ENCODE peak calls at places on chromosomes 1 and 21, in five cellular contexts. J is Peyer's patch; W is psoas muscle; G is CD4-positive, CD25-positive, alpha-beta regulatory T cell; N is HepG2. V is an unnamed sample. For H3K4me1, the result is how much of the 10 kb centered on the place peaks cover.

GRCh38 chr1:162475539-162476185 is 22.0 kb upstream of the UHMK1 start:
- DNase-seq in N (no peak), W (no peak), J (no peak), G (no peak), V (no peak)

GRCh38 chr1:178098262-178098661 is 4.4 kb downstream of the RASAL2 start:
- DNase-seq in W (no peak), G (no peak), J (no peak), N (no peak), V (no peak)

GRCh38 chr1:59414406-59415133 is 117.7 kb downstream of the FGGY start:
- DNase-seq in N (no peak), W (no peak), G (no peak), J (no peak), V (no peak)

GRCh38 chr1:95905818-95906395 is 671.9 kb downstream of the RWDD3 start:
- DNase-seq in W (no peak), N (no peak), G (no peak), J (no peak), V (no peak)

GRCh38 chr1:225446298-225446941 is 18.6 kb upstream of the LBR start:
- DNase-seq in G (no peak), N (no peak), J (peak), W (no peak), V (no peak)

GRCh38 chr1:244778356-244778755 is 57.1 kb upstream of the COX20 start:
- DNase-seq in N (no peak), J (no peak), W (no peak), G (no peak), V (no peak)

GRCh38 chr1:8506995-8507615 is 189.2 kb downstream of the SLC45A1 start:
- DNase-seq in G (no peak), W (no peak), N (no peak), J (no peak), V (no peak)

GRCh38 chr1:227934476-227935313 is 13.0 kb downstream of the WNT9A start:
- DNase-seq in W (peak), N (peak), G (no peak), J (no peak), V (no peak)

GRCh38 chr1:206685749-206686485 is 1.2 kb downstream of the MAPKAPK2 start:
- DNase-seq in J (peak), N (peak), W (peak), G (no peak), V (peak)

GRCh38 chr1:208766812-208767211 is 522.6 kb upstream of the PLXNA2 start:
- DNase-seq in G (no peak), J (no peak), N (no peak), W (no peak), V (no peak)

GRCh38 chr1:58718435-58718834 is 18.6 kb upstream of the MYSM1 start:
- DNase-seq in N (no peak), W (no peak), J (no peak), G (no peak), V (no peak)

GRCh38 chr1:226306425-226306824 is 2.5 kb downstream of the LIN9 start:
- DNase-seq in J (no peak), W (no peak), G (no peak), N (no peak), V (no peak)

GRCh38 chr1:90778487-90778886 is 61.4 kb upstream of the BARHL2 start:
- DNase-seq in N (no peak), W (no peak), J (no peak), G (no peak), V (no peak)

GRCh38 chr1:243946253-243946652 is 96.2 kb upstream of the AKT3 start:
- DNase-seq in G (no peak), J (no peak), W (no peak), N (no peak), V (no peak)

GRCh38 chr21:33121715-33122475 is 52.0 kb downstream of the OLIG1 start:
- DNase-seq in W (no peak), J (no peak), N (no peak), G (no peak), V (no peak)

GRCh38 chr1:147243228-147243685 is 773 bp downstream of the CHD1L start:
- DNase-seq in J (peak), N (peak), W (no peak), G (no peak), V (no peak)

GRCh38 chr1:228697209-228698016 is 37.9 kb upstream of the RHOU start:
- DNase-seq in W (peak), G (no peak), J (peak), N (peak), V (no peak)

GRCh38 chr1:46188295-46189030 is 9.8 kb downstream of the POMGNT1 start:
- DNase-seq in W (no peak), J (no peak), G (no peak), N (no peak), V (no peak)

GRCh38 chr1:39214021-39214713 is 9.7 kb downstream of the MACF1 start:
- DNase-seq in G (no peak), W (no peak), J (no peak), N (peak), V (no peak)

GRCh38 chr1:39213511-39214002 is 9.1 kb downstream of the MACF1 start:
- DNase-seq in W (no peak), N (no peak), J (no peak), G (no peak), V (no peak)

GRCh38 chr1:39212499-39212898 is 8.0 kb downstream of the MACF1 start:
- DNase-seq in N (no peak), J (no peak), W (no peak), G (no peak), V (no peak)

GRCh38 chr1:39214714-39214997 is 10.2 kb downstream of the MACF1 start:
- DNase-seq in G (no peak), W (no peak), N (no peak), J (no peak), V (no peak)

DNA sequence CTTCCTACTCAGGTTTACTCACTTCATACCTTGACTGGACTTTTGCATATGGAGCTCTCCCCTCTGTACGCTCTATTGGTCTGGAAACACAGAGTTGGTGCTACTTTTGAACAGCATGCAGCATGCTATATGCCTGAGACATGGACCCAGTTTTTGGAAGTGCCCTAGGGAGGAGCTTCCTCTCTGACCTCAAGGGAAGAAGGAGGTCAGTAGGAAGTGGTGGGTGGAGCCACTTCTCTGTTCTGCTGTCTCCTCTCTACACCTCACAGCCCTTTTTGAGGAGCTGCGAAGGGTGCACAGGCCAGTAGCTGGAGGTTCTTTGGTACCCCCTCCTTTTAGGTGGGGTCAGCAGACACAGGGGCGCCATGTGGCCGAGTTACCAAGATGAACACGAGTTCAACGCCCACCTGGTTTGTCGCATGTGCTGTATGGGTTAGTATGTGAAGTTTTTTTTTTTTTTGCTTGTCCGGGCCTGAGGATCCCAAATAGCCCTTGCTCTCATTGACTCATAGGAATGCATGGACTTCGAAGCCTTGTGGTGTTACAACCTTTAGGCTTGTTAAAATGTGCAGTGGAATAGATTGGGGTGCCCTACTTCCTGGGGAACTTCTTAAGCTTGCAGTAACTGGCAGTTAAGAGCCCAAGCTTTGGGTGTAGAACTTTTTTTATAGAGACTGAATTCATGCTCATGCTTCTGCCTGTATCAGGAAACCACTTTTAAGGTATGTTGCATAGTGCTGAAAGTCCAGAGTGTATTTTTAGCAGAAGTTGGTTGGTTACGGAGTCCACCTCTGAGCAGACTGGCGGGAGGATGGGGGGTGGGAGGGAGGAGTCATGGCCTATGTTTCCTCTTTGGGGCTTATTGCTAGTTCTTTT is 10.7 kb downstream of the MACF1 start:
- DNase-seq in N (peak), G (no peak), J (peak), W (no peak), V (no peak)
- H3K4me1 ChIP-seq in N (half or more), G (half or more), J (under half), W (under half), V (under half)

GRCh38 chr21:14303731-14304488 is 79.0 kb downstream of the HSPA13 start:
- DNase-seq in J (no peak), N (no peak), W (no peak), G (no peak), V (no peak)
- H3K4me3 ChIP-seq in J (no peak), N (no peak), W (no peak), G (no peak), V (no peak)

DNA sequence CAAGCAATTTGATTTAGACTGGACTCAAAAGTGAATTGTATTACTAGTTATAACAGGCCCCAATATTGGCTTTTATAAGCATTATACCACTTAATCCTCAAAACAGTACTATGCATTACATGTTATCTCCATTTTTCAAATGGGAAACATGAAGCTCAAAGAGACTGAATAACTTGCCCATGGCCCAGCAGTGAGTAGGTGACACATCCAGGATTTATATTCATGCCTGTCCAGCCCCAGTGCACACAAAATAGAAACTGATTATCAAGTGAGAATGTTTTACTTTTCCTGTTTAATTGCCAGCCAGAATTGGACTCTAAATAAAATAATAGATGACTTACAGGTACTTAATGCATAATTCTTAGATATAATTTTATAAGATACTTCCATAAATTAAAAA is 82.9 kb downstream of the NIBAN1 start:
- DNase-seq in J (no peak), W (no peak), G (no peak), N (no peak), V (no peak)
- H3K27ac ChIP-seq in J (peak), W (peak), G (peak), N (no peak), V (no peak)

DNA sequence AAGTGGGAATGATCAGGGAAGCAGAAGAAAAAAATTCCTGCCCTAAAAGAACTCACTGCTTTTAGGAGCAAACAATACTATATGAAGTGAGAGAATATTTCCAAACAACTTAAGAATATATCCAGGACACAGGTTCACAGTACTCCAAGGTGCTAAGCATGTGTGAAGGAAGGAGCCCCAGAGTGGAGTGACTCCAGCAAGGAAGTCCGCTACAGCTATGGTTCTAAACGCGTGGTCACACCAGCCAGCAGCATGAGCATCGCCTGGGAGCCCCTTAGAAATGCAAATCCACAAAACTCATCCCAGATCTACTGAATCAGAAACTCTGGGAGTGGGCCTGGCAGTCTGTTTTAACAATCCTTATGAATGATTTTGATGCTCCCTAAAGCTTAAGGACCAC is 36.1 kb downstream of the GADD45A start:
- DNase-seq in G (no peak), W (no peak), J (no peak), N (no peak), V (no peak)
- H3K4me1 ChIP-seq in G (under half), W (under half), J (under half), N (half or more), V (under half)

DNA sequence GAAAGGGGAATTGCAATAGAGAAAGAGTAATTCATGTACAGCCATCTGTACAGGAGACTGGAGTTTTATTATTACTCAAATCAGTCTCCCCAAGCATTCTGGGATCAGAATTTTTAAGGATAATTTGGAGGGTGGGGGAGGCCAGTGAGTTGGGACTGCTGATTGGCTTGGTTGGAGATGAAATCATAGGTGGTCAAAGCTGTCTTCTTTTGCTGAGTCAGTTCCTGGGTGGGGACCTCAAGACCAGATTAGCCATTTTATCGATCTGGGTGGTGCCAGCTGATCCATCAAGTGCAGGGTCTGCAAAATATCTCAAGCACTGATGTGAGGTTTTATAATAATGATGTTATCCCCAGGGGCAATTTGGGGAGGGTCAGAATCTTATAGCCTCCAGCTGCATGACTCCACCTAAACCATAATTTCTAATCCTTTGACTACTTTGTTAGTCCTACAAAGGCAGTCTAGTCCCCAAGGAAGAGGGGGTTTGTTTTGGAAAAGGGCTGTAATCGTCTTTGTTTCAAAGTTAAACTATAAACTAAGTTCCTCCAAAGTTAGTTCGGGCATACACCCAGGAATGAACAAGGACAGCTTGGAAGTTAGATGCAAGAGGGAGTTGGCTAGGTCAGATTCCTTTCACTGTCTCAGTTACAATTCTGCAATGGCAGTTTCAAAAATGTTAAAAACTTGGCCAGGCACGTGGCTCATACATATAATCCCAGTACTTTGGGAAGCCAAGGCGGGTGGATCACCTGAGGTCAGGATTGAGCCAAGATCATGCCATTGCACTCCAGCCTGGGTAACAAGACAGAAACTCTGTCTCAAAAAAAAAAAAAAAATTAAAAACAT is 17.0 kb upstream of the RAB3B start:
- DNase-seq in W (no peak), N (no peak), J (no peak), G (no peak), V (no peak)
- H3K4me3 ChIP-seq in W (no peak), N (no peak), J (no peak), G (no peak), V (no peak)

GRCh38 chr1:246784621-246785535 is 60.7 kb downstream of the SCCPDH start:
- DNase-seq in J (no peak), G (no peak), W (no peak), N (no peak), V (peak)
- H3K27ac ChIP-seq in J (no peak), G (no peak), W (peak), N (no peak), V (no peak)

DNA sequence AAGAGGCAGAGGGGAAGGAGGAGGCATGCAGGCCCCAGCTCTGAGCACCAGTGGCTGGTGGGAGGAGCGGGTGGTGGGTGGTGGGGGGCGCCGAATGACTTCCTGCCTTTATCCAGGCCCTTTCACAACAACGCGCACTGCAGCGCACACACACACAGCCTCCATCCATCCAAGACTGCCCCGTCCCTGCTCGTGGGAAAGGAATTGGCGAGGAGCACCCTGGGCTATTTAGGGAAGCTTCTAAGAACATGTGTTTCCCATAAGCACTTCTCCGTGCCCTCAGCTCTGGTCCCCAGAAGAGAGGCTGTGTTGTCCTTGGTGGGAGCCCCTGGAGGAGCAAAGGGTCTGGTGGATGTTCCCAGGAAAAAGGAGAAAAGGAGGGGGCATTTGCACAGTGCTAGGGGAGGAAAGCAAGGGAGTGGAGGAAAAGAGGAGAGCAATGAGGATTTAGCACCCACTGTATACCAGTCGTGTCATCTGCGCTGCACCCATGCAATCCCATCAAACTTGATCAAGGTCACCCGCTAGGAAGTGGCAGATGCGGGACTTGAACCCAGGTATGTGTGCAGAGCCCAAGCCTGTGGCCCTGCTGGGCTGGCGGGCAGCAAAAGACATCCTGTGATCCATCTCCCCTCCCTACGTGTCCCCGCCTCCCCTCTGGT is 28.1 kb downstream of the EPHA2 start:
- DNase-seq in W (no peak), J (no peak), G (no peak), N (no peak), V (no peak)
- H3K4me1 ChIP-seq in W (under half), J (under half), G (under half), N (under half), V (under half)

GRCh38 chr1:200869753-200870391 is 2.9 kb upstream of the GPR25 start:
- DNase-seq in J (peak), W (no peak), N (no peak), G (no peak), V (no peak)

GRCh38 chr1:200873671-200874397 is 1.1 kb downstream of the GPR25 start:
- DNase-seq in W (no peak), N (no peak), J (no peak), G (no peak), V (no peak)

GRCh38 chr1:200874694-200875093 is 1.9 kb downstream of the GPR25 start:
- DNase-seq in N (no peak), J (no peak), G (no peak), W (no peak), V (no peak)

GRCh38 chr1:200873116-200873670 is 412 bp downstream of the GPR25 start:
- DNase-seq in G (no peak), J (no peak), N (no peak), W (no peak), V (no peak)

DNA sequence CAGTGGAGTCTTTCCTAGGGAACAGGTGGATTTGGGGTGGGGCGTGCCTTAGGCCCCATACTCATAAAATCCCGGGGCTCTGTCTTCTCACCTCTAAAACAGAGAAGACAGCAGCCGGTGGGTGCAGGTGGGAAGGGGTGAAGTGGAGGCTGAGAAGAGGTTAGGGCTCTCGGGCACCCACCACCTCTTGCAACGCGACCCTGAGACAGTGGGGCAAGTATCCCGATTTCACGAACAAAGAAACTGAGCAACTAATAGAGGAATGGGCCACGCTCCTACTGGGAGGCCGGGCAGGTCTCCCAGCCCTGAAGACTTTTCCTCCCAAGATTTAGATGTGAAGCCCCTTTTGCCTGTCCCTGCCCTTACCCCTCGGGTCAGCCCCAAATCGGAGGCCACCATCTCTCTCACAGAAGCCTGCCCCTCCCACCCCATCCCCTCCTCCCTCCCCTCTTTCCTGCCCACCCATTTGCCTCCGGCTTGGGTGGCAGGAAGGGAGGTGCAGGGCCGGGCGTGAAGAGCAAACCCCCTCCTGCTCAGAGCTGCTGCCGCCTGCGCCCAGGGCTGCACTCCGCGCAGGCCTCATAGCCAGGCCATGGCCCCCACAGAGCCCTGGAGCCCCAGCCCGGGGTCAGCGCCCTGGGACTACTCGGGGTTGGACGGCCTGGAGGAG is at the start of gene GPR25:
- DNase-seq in N (no peak), W (no peak), J (no peak), G (no peak), V (no peak)
- H3K4me3 ChIP-seq in N (no peak), W (peak), J (peak), G (no peak), V (no peak)